ENCODE peak calls at places on chromosomes 13 and 19, in ten cellular contexts. Z is DMS79 treated with DMSO at 0.1 percent for 48 hours, A is MG63, O is germinal center, J is cardiac muscle cell, E is head of caudate nucleus, L is mesothelial cell of epicardium, U is uterus, K is globus pallidus, S is NB4. M is an unnamed sample.

GRCh38 chr13:32471187-32471922 is 43.4 kb upstream of the N4BP2L1 start:
- DNase-seq in Z (no peak), A (no peak), O (no peak), J (peak), E (peak), L (no peak), U (peak), K (peak), S (peak), M (no peak)

GRCh38 chr19:46513461-46514236 is 18.0 kb upstream of the PNMA8B start:
- DNase-seq in Z (peak), A (peak), O (peak), J (peak), E (peak), L (peak), U (peak), K (peak), S (peak), M (peak)

GRCh38 chr13:102555914-102556553 is 40.8 kb upstream of the TPP2 start:
- DNase-seq in Z (peak), A (peak), O (peak), J (peak), E (no peak), L (no peak), U (no peak), K (peak), S (peak), M (peak)

GRCh38 chr19:46416077-46416709 is 2.8 kb upstream of the CCDC8 start:
- DNase-seq in Z (peak), A (peak), O (no peak), J (peak), E (peak), L (peak), U (peak), K (peak), S (peak), M (peak)

GRCh38 chr13:24038846-24039330 is 121.6 kb upstream of the SPATA13 start:
- DNase-seq in Z (no peak), A (peak), O (no peak), J (peak), E (peak), L (no peak), U (no peak), K (peak), S (no peak), M (no peak)

GRCh38 chr13:109494955-109495354 is 291.4 kb downstream of the IRS2 start:
- DNase-seq in Z (peak), A (peak), O (no peak), J (peak), E (no peak), L (no peak), U (no peak), K (no peak), S (no peak), M (peak)

GRCh38 chr19:8731428-8732169 is 10.2 kb downstream of the OR2Z1 start:
- DNase-seq in Z (no peak), A (no peak), O (no peak), J (no peak), E (no peak), L (no peak), U (no peak), K (no peak), S (peak), M (no peak)

GRCh38 chr13:113552079-113552478 is 32.5 kb upstream of the TFDP1 start:
- DNase-seq in Z (no peak), A (no peak), O (no peak), J (no peak), E (no peak), L (no peak), U (no peak), K (no peak), S (no peak), M (no peak)

GRCh38 chr13:83215627-83216026 is 666.6 kb downstream of the SLITRK1 start:
- DNase-seq in Z (no peak), A (no peak), O (no peak), J (peak), E (no peak), L (no peak), U (no peak), K (no peak), S (no peak), M (no peak)

GRCh38 chr19:33219261-33219812 is 6.3 kb downstream of the SLC7A10 start:
- DNase-seq in Z (no peak), A (no peak), O (no peak), J (peak), E (no peak), L (no peak), U (no peak), K (no peak), S (peak), M (no peak)

GRCh38 chr13:42794572-42795275 is 13.3 kb downstream of the FAM216B start:
- DNase-seq in Z (no peak), A (no peak), O (no peak), J (peak), E (no peak), L (no peak), U (no peak), K (no peak), S (no peak), M (no peak)

GRCh38 chr19:58563823-58564222 is 5.4 kb upstream of the UBE2M start:
- DNase-seq in Z (no peak), A (no peak), O (no peak), J (no peak), E (no peak), L (no peak), U (no peak), K (no peak), S (no peak), M (no peak)

GRCh38 chr13:49300716-49301589 is 53.2 kb downstream of the CDADC1 start:
- DNase-seq in Z (peak), A (peak), O (peak), J (peak), E (peak), L (peak), U (peak), K (peak), S (peak), M (peak)

M was measured in hepatic stellate cell.